ENCODE peak calls at places on chromosome 15, in five cellular contexts. One of them, this sample, is unnamed.

GRCh38 chr15:92011611-92012367 is 158.3 kb downstream of the SLCO3A1 start:
- DNase-seq in lung microvascular endothelial cell: no peak
- DNase-seq in T-helper 1 cell: no peak
- DNase-seq in stimulated activated CD4-positive, alpha-beta T cell treated with anti-CD3 and anti-CD28 coated beads, Interleukin-15, amount 100 ng/mL, for 1 hour: no peak
- DNase-seq in skeletal muscle cell: no peak
- DNase-seq in this sample: no peak

GRCh38 chr15:34682673-34683072 is 72.1 kb downstream of the GJD2 start:
- DNase-seq in lung microvascular endothelial cell: peak
- DNase-seq in T-helper 1 cell: no peak
- DNase-seq in stimulated activated CD4-positive, alpha-beta T cell treated with anti-CD3 and anti-CD28 coated beads, Interleukin-15, amount 100 ng/mL, for 1 hour: no peak
- DNase-seq in skeletal muscle cell: peak
- DNase-seq in this sample: no peak

GRCh38 chr15:40050788-40051615 is 12.0 kb upstream of the SRP14 start:
- DNase-seq in lung microvascular endothelial cell: no peak
- DNase-seq in T-helper 1 cell: no peak
- DNase-seq in stimulated activated CD4-positive, alpha-beta T cell treated with anti-CD3 and anti-CD28 coated beads, Interleukin-15, amount 100 ng/mL, for 1 hour: no peak
- DNase-seq in skeletal muscle cell: no peak
- DNase-seq in this sample: peak

GRCh38 chr15:66619152-66619903 is 53.5 kb upstream of the LCTL start:
- DNase-seq in lung microvascular endothelial cell: peak
- DNase-seq in T-helper 1 cell: no peak
- DNase-seq in stimulated activated CD4-positive, alpha-beta T cell treated with anti-CD3 and anti-CD28 coated beads, Interleukin-15, amount 100 ng/mL, for 1 hour: no peak
- DNase-seq in skeletal muscle cell: no peak
- DNase-seq in this sample: peak

GRCh38 chr15:57509965-57510364 is 81.7 kb upstream of the MYZAP start:
- DNase-seq in lung microvascular endothelial cell: no peak
- DNase-seq in T-helper 1 cell: no peak
- DNase-seq in stimulated activated CD4-positive, alpha-beta T cell treated with anti-CD3 and anti-CD28 coated beads, Interleukin-15, amount 100 ng/mL, for 1 hour: no peak
- DNase-seq in skeletal muscle cell: no peak
- DNase-seq in this sample: no peak

GRCh38 chr15:60612400-60613048 is 133.6 kb upstream of the ICE2 start:
- DNase-seq in lung microvascular endothelial cell: no peak
- DNase-seq in T-helper 1 cell: no peak
- DNase-seq in stimulated activated CD4-positive, alpha-beta T cell treated with anti-CD3 and anti-CD28 coated beads, Interleukin-15, amount 100 ng/mL, for 1 hour: no peak
- DNase-seq in skeletal muscle cell: no peak
- DNase-seq in this sample: no peak

GRCh38 chr15:62622775-62623174 is 419.8 kb upstream of the TPM1 start:
- DNase-seq in lung microvascular endothelial cell: no peak
- DNase-seq in T-helper 1 cell: no peak
- DNase-seq in stimulated activated CD4-positive, alpha-beta T cell treated with anti-CD3 and anti-CD28 coated beads, Interleukin-15, amount 100 ng/mL, for 1 hour: no peak
- DNase-seq in skeletal muscle cell: no peak
- DNase-seq in this sample: no peak

GRCh38 chr15:101723161-101723873 is 956 bp downstream of the TARS3 start:
- DNase-seq in lung microvascular endothelial cell: peak
- DNase-seq in T-helper 1 cell: peak
- DNase-seq in stimulated activated CD4-positive, alpha-beta T cell treated with anti-CD3 and anti-CD28 coated beads, Interleukin-15, amount 100 ng/mL, for 1 hour: no peak
- DNase-seq in skeletal muscle cell: no peak
- DNase-seq in this sample: peak

GRCh38 chr15:73330206-73331051 is 38.3 kb downstream of the HCN4 start:
- DNase-seq in lung microvascular endothelial cell: no peak
- DNase-seq in T-helper 1 cell: no peak
- DNase-seq in stimulated activated CD4-positive, alpha-beta T cell treated with anti-CD3 and anti-CD28 coated beads, Interleukin-15, amount 100 ng/mL, for 1 hour: no peak
- DNase-seq in skeletal muscle cell: no peak
- DNase-seq in this sample: no peak

GRCh38 chr15:81930582-81931369 is 115.0 kb downstream of the MEX3B start:
- DNase-seq in lung microvascular endothelial cell: no peak
- DNase-seq in T-helper 1 cell: no peak
- DNase-seq in stimulated activated CD4-positive, alpha-beta T cell treated with anti-CD3 and anti-CD28 coated beads, Interleukin-15, amount 100 ng/mL, for 1 hour: no peak
- DNase-seq in skeletal muscle cell: no peak
- DNase-seq in this sample: no peak

GRCh38 chr15:29083161-29083560 is 186.5 kb downstream of the NSMCE3 start:
- DNase-seq in lung microvascular endothelial cell: no peak
- DNase-seq in T-helper 1 cell: no peak
- DNase-seq in stimulated activated CD4-positive, alpha-beta T cell treated with anti-CD3 and anti-CD28 coated beads, Interleukin-15, amount 100 ng/mL, for 1 hour: no peak
- DNase-seq in skeletal muscle cell: no peak
- DNase-seq in this sample: no peak

GRCh38 chr15:44719293-44719999 is 8.1 kb downstream of the B2M start:
- DNase-seq in lung microvascular endothelial cell: no peak
- DNase-seq in T-helper 1 cell: peak
- DNase-seq in stimulated activated CD4-positive, alpha-beta T cell treated with anti-CD3 and anti-CD28 coated beads, Interleukin-15, amount 100 ng/mL, for 1 hour: no peak
- DNase-seq in skeletal muscle cell: no peak
- DNase-seq in this sample: no peak

This sample was measured in HAP-1.